ENCODE peak calls at places on chromosomes 6 and 20, in eight cellular contexts. G, H, I, Q, E, S, O and D are unnamed samples.
A peak's percentile ranks its signal among the peaks of the same experiment; 100 is the strongest.

GRCh38 chr6:69867075-69867911 is 937 bp downstream of the COL19A1 start:
- DNase-seq in G (no peak), H (no peak), I (peak; percentile 84), Q (peak; percentile 16), E (peak; percentile 64), S (peak; percentile 0), O (peak; percentile 78), D (peak; percentile 70)

GRCh38 chr20:58246346-58246745 is 17.9 kb upstream of the ANKRD60 start:
- DNase-seq in G (no peak), H (no peak), I (no peak), Q (peak; percentile 72), E (no peak), S (peak; percentile 25), O (peak; percentile 34), D (no peak)

GRCh38 chr6:26032387-26033131 is 54.7 kb upstream of the HFE start:
- DNase-seq in G (no peak), H (no peak), I (peak; percentile 40), Q (peak; percentile 75), E (no peak), S (no peak), O (peak; percentile 75), D (no peak)

GRCh38 chr6:100257661-100258395 is 206.9 kb downstream of the SIM1 start:
- DNase-seq in G (no peak), H (no peak), I (no peak), Q (peak; percentile 91), E (no peak), S (peak; percentile 46), O (peak; percentile 52), D (no peak)

GRCh38 chr6:11744753-11745152 is 33.9 kb downstream of the ADTRP start:
- DNase-seq in G (no peak), H (peak; percentile 62), I (peak; percentile 50), Q (peak; percentile 96), E (peak; percentile 69), S (no peak), O (peak; percentile 21), D (no peak)

GRCh38 chr6:36547646-36548400 is 544 bp upstream of the STK38 start:
- DNase-seq in G (no peak), H (no peak), I (no peak), Q (no peak), E (no peak), S (no peak), O (no peak), D (no peak)

GRCh38 chr20:13671500-13672288 is 33.0 kb upstream of the TASP1 start:
- DNase-seq in G (no peak), H (no peak), I (no peak), Q (peak; percentile 47), E (no peak), S (no peak), O (peak; percentile 49), D (peak; percentile 38)

GRCh38 chr6:67506352-67506751 is 1128.7 kb upstream of the ADGRB3 start:
- DNase-seq in G (no peak), H (no peak), I (no peak), Q (no peak), E (no peak), S (no peak), O (no peak), D (no peak)

GRCh38 chr20:56439784-56440291 is 27.8 kb downstream of the CASS4 start:
- DNase-seq in G (no peak), H (no peak), I (peak; percentile 30), Q (peak; percentile 99), E (peak; percentile 60), S (no peak), O (peak; percentile 19), D (no peak)

GRCh38 chr6:56335733-56336132 is 88.4 kb upstream of the COL21A1 start:
- DNase-seq in G (no peak), H (no peak), I (no peak), Q (peak; percentile 91), E (no peak), S (peak; percentile 19), O (peak; percentile 37), D (no peak)

GRCh38 chr6:53359843-53360834 is 11.4 kb upstream of the ELOVL5 start:
- DNase-seq in G (no peak), H (no peak), I (peak; percentile 47), Q (peak; percentile 51), E (no peak), S (peak; percentile 19), O (no peak), D (no peak)

GRCh38 chr20:1304711-1305515 is 24.0 kb downstream of the SDCBP2 start:
- DNase-seq in G (no peak), H (no peak), I (no peak), Q (no peak), E (no peak), S (no peak), O (no peak), D (peak; percentile 45)

GRCh38 chr6:79246891-79247290 is 12.4 kb upstream of the HMGN3 start:
- DNase-seq in G (no peak), H (no peak), I (no peak), Q (no peak), E (no peak), S (no peak), O (no peak), D (no peak)

GRCh38 chr6:79250559-79250958 is 16.1 kb upstream of the HMGN3 start:
- DNase-seq in G (no peak), H (no peak), I (no peak), Q (no peak), E (no peak), S (no peak), O (peak; percentile 5), D (no peak)

GRCh38 chr6:79249136-79249535 is 14.7 kb upstream of the HMGN3 start:
- DNase-seq in G (no peak), H (no peak), I (no peak), Q (no peak), E (no peak), S (no peak), O (no peak), D (no peak)

DNA sequence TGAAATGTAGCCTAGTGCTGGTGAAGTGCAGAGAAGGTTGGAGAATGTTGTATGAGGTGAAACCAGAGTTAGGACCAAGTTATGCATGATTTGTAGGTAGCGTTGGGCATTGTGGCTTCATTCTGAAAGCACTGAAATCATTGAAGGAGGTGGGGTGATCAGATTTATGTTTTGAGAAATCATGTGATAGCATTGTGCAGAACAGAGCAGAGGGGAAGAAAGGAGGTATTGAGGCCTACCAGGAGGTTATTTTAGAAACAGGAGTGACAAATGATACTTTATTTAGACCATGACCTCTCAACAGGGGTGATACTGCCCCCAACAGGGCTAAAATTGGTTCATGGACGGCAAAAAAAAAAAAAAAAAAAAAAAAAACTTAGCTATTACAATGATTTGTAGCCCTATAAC is 15.6 kb upstream of the HMGN3 start:
- DNase-seq in G (no peak), H (no peak), I (no peak), Q (no peak), E (no peak), S (no peak), O (peak; percentile 4), D (no peak)
- TF ChIP-seq CTCF in G (no peak), H (no peak), I (no peak), Q (no peak), E (no peak), S (no peak), O (peak; percentile 32), D (no peak)

GRCh38 chr6:105600342-105601293 is 197.7 kb upstream of the PREP start:
- DNase-seq in G (no peak), H (no peak), I (no peak), Q (peak; percentile 97), E (no peak), S (peak; percentile 51), O (no peak), D (no peak)

GRCh38 chr6:105604593-105604905 is 201.7 kb upstream of the PREP start:
- DNase-seq in G (no peak), H (no peak), I (no peak), Q (no peak), E (no peak), S (no peak), O (no peak), D (no peak)

GRCh38 chr6:105601541-105602174 is 198.8 kb upstream of the PREP start:
- DNase-seq in G (peak; percentile 52), H (peak; percentile 51), I (peak; percentile 28), Q (peak; percentile 99), E (peak; percentile 71), S (peak; percentile 51), O (no peak), D (peak; percentile 88)

GRCh38 chr6:105606871-105607421 is 204.1 kb upstream of the PREP start:
- DNase-seq in G (no peak), H (no peak), I (peak; percentile 25), Q (no peak), E (no peak), S (no peak), O (no peak), D (no peak)

DNA sequence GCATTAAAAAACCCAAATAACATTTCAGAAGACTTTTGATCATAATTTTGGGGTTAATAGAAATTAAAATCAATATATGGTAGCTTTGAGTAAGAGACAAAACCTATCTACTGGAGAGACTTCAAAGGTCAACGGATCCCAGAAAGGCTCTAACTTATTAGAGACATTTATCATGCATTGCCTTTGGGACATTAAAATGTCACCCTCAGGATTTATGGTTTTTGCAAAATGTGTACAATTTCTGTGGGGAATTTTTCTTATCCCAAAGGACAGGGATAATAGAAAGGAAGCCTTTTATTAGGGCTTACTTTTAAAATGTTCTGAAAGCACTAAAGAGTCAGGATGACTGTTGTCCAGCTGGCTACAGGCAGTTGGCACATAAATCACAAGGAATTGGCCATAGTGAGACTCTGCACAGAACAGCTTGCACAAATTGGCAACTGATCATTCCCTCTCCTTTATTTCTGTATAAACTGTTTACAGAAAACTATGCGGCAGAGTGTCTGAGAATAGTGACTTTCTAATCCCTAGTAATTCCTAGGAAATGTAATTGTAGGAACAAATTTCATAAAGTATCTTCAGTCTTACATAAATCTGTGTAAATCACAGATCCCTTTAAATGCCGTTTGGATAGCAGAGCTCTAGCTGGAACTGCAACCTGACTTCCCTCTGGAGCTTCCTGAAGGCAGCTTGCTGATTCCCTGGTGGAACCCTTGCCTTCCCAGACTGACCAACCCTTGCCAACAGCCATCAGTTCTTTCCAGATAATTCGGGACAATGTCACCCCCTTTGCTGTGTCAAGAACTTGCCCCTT is 201.1 kb upstream of the PREP start:
- DNase-seq in G (no peak), H (no peak), I (peak; percentile 37), Q (no peak), E (peak; percentile 26), S (no peak), O (no peak), D (no peak)
- H3K4me3 ChIP-seq in G (no peak overlapping the region), H (no peak overlapping the region), I (no peak overlapping the region), Q (no peak overlapping the region), E (no peak overlapping the region), S (no peak overlapping the region), O (no peak overlapping the region), D (no peak overlapping the region)

DNA sequence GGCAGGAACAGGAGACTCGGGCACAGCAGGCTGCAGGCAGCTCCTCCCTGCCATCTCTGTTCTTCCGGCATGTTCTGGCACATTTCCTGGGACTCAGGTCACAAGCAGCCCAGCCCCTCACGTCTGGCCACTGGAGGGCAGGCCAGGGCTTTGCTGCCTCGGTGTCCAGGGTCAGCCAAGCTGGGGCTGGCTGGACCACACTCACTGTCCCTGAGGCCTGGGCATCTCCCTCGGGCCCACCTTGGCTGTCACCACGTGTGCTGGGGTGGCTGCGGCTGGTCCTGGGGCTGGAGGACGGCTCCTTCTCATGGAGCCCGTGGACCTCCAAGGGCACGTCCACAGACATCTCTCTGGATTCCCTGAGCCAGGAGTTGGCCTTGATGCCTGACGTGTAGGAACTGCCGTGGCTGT is 18.5 kb downstream of the FRMD1 start:
- DNase-seq in G (no peak), H (no peak), I (peak; percentile 80), Q (peak; percentile 83), E (peak; percentile 64), S (peak; percentile 13), O (peak; percentile 49), D (peak; percentile 64)
- TF ChIP-seq CTCF in G (no peak), H (peak; percentile 29), I (peak; percentile 63), Q (peak; percentile 85), E (peak; percentile 56), S (peak; percentile 30), O (peak; percentile 48), D (peak; percentile 72)

GRCh38 chr6:41733707-41734665 is 1.4 kb downstream of the TFEB start:
- DNase-seq in G (peak; percentile 67), H (peak; percentile 31), I (peak; percentile 93), Q (peak; percentile 83), E (peak; percentile 75), S (peak; percentile 85), O (peak; percentile 80), D (peak; percentile 65)
- H3K4me3 ChIP-seq in G (peak overlapping the region; percentile 98), H (peak overlapping the region; percentile 88), I (peak overlapping the region; percentile 99), Q (peak overlapping the region; percentile 64), E (peak overlapping the region; percentile 88), S (peak overlapping the region; percentile 90), O (peak overlapping the region; percentile 74), D (peak overlapping the region; percentile 86)